ENCODE peak calls at places on chromosomes 1 and 21, in six cellular contexts. Y is vagina, H is foreskin fibroblast, G is nephron progenitor cell, L is H9, T is HepG2. B is an unnamed sample.

GRCh38 chr1:204446413-204447111 is 34.9 kb upstream of the PPP1R15B start:
- DNase-seq in G (peak), H (peak), Y (no peak), L (peak), T (peak), B (no peak)

GRCh38 chr1:188499690-188500089 is 1670.9 kb downstream of the PLA2G4A start:
- DNase-seq in Y (no peak), T (no peak), G (peak), L (no peak), H (no peak), B (no peak)

GRCh38 chr1:44029260-44029910 is 1.9 kb downstream of the SLC6A9 start:
- DNase-seq in Y (no peak), L (no peak), G (no peak), H (no peak), T (no peak), B (no peak)

GRCh38 chr21:37032877-37033471 is 26.5 kb downstream of the RIPPLY3 start:
- DNase-seq in G (no peak), T (no peak), Y (no peak), L (no peak), H (peak), B (peak)

GRCh38 chr1:103541431-103541830 is 15.9 kb downstream of the RNPC3 start:
- DNase-seq in Y (no peak), L (no peak), H (no peak), G (no peak), T (no peak), B (no peak)

GRCh38 chr1:20840731-20841130 is 53.6 kb upstream of the HP1BP3 start:
- DNase-seq in T (no peak), Y (no peak), G (no peak), L (no peak), H (no peak), B (no peak)

GRCh38 chr21:33026299-33026858 is 644 bp downstream of the OLIG2 start:
- DNase-seq in Y (no peak), H (no peak), T (no peak), G (no peak), L (no peak), B (no peak)

GRCh38 chr1:188715566-188715965 is 1762.1 kb downstream of the BRINP3 start:
- DNase-seq in Y (no peak), H (no peak), G (no peak), T (peak), L (no peak), B (no peak)

GRCh38 chr1:201457508-201457960 is 11.5 kb downstream of the PHLDA3 start:
- DNase-seq in T (no peak), L (no peak), Y (no peak), G (no peak), H (no peak), B (no peak)

GRCh38 chr1:57254006-57254405 is 169.9 kb downstream of the DAB1 start:
- DNase-seq in G (no peak), T (no peak), H (peak), Y (no peak), L (no peak), B (no peak)

GRCh38 chr1:110638062-110638461 is 31.9 kb upstream of the KCNA2 start:
- DNase-seq in T (no peak), H (no peak), L (no peak), Y (no peak), G (no peak), B (no peak)

GRCh38 chr1:110638556-110638955 is 32.4 kb upstream of the KCNA2 start:
- DNase-seq in L (no peak), G (no peak), H (no peak), T (no peak), Y (no peak), B (no peak)

GRCh38 chr1:110636149-110636935 is 30.2 kb upstream of the KCNA2 start:
- DNase-seq in H (no peak), T (no peak), L (no peak), Y (no peak), G (no peak), B (no peak)

GRCh38 chr1:110635434-110635833 is 29.3 kb upstream of the KCNA2 start:
- DNase-seq in T (no peak), Y (peak), G (no peak), L (no peak), H (no peak), B (no peak)

GRCh38 chr1:110637475-110637874 is 31.3 kb upstream of the KCNA2 start:
- DNase-seq in G (no peak), T (no peak), L (no peak), Y (no peak), H (no peak), B (no peak)
- TF ChIP-seq CTCF in G (no peak), T (no peak), L (no peak), Y (no peak), H (no peak), B (no peak)

GRCh38 chr1:156751724-156752481 is 428 bp upstream of the HDGF start:
- DNase-seq in G (peak), Y (peak), L (peak), T (peak), H (peak), B (peak)

GRCh38 chr1:156749429-156750118 is 1.9 kb downstream of the HDGF start:
- DNase-seq in T (peak), H (peak), L (no peak), G (no peak), Y (peak), B (no peak)

GRCh38 chr1:156752843-156753486 is 1.5 kb upstream of the HDGF start:
- DNase-seq in H (peak), G (no peak), Y (no peak), T (peak), L (no peak), B (no peak)

GRCh38 chr1:156750191-156750931 is 1.1 kb downstream of the HDGF start:
- DNase-seq in G (no peak), T (no peak), L (no peak), Y (peak), H (peak), B (no peak)

GRCh38 chr1:156750932-156751723 is at the start of gene HDGF:
- DNase-seq in L (no peak), H (peak), T (no peak), Y (peak), G (peak), B (no peak)
- TF ChIP-seq CTCF in L (no peak), H (no peak), T (no peak), Y (peak), G (no peak), B (no peak)

DNA sequence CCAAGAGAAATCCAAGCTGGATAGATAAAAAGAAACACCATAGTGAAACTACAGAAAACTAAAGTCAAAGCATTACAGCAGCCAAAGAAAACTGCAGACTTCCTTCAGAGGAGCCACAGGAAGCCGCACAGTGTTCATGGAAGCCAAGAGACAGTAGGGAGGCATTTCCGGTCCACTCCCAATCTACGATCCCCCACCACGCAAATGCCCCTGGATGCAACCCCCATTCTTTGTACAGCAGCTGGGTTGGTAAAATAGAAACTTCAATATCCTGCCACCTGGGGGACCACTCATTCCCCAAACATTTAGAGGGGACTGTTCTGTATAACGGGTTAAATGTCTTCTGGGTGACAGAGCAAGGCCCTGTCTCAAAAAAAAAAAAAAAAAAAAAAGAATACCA is 43.9 kb upstream of the TSPEAR start:
- DNase-seq in G (no peak), Y (no peak), T (peak), H (peak), L (peak), B (no peak)
- TF ChIP-seq CTCF in G (no peak), Y (no peak), T (peak), H (no peak), L (no peak), B (peak)

GRCh38 chr1:23836037-23836436 is 10.8 kb upstream of the HMGCL start:
- DNase-seq in Y (no peak), T (no peak), H (no peak), G (no peak), L (no peak), B (no peak)

GRCh38 chr1:23837905-23838304 is 12.7 kb upstream of the HMGCL start:
- DNase-seq in L (peak), T (no peak), Y (no peak), H (no peak), G (peak), B (no peak)

GRCh38 chr1:23843644-23844043 is 18.4 kb upstream of the HMGCL start:
- DNase-seq in T (no peak), L (no peak), G (no peak), H (no peak), Y (no peak), B (no peak)

GRCh38 chr1:23838401-23838866 is 13.2 kb upstream of the HMGCL start:
- DNase-seq in G (peak), H (peak), Y (no peak), T (peak), L (peak), B (no peak)
- TF ChIP-seq CTCF in G (no peak), H (no peak), Y (no peak), T (peak), L (no peak), B (no peak)

GRCh38 chr1:226886142-226886901 is 15.9 kb downstream of the PSEN2 start:
- DNase-seq in L (no peak), H (no peak), Y (no peak), T (no peak), G (no peak), B (no peak)
- TF ChIP-seq CTCF in L (peak), H (no peak), Y (no peak), T (no peak), G (no peak), B (no peak)